ENCODE peak calls at places on chromosomes 2 and 18, in four cellular contexts. M is stomach, W is adrenal gland, S is ovary. P is an unnamed sample.
A peak's percentile ranks its signal among the peaks of the same experiment; 100 is the strongest.

GRCh38 chr2:225464346-225465025 is 65.0 kb downstream of the NYAP2 start:
- DNase-seq in M (no peak), W (no peak), S (no peak), P (no peak)

GRCh38 chr2:127674241-127675209 is 805 bp downstream of the LIMS2 start:
- DNase-seq in M (peak; percentile 25), W (no peak), S (peak; percentile 51), P (no peak)

GRCh38 chr2:80302001-80302464 is 2.5 kb downstream of the LRRTM1 start:
- DNase-seq in M (no peak), W (no peak), S (no peak), P (no peak)

GRCh38 chr18:11411021-11411420 is 198.4 kb upstream of the SLC35G4 start:
- DNase-seq in M (no peak), W (no peak), S (no peak), P (no peak)

GRCh38 chr2:2507471-2507997 is 176.5 kb upstream of the MYT1L start:
- DNase-seq in M (no peak), W (no peak), S (no peak), P (no peak)

GRCh38 chr18:457120-457519 is 43.4 kb downstream of the COLEC12 start:
- DNase-seq in M (no peak), W (no peak), S (no peak), P (peak; percentile 10)

GRCh38 chr2:222844323-222844722 is 16.5 kb upstream of the ACSL3 start:
- DNase-seq in M (no peak), W (peak; percentile 33), S (no peak), P (no peak)

GRCh38 chr2:239321596-239322413 is 79.0 kb downstream of the HDAC4 start:
- DNase-seq in M (no peak), W (peak; percentile 20), S (no peak), P (no peak)

GRCh38 chr2:98846041-98846440 is 90.0 kb downstream of the CRACDL start:
- DNase-seq in M (no peak), W (no peak), S (no peak), P (no peak)

GRCh38 chr2:187541086-187542085 is 12.8 kb downstream of the TFPI start:
- DNase-seq in M (no peak), W (no peak), S (no peak), P (no peak)

GRCh38 chr2:204008352-204008751 is 71.8 kb downstream of the ICOS start:
- DNase-seq in M (no peak), W (no peak), S (no peak), P (no peak)

GRCh38 chr2:36403675-36404230 is 48.2 kb downstream of the CRIM1 start:
- DNase-seq in M (no peak), W (no peak), S (no peak), P (no peak)

GRCh38 chr18:2573408-2573807 is 2.1 kb downstream of the NDC80 start:
- DNase-seq in M (no peak), W (no peak), S (no peak), P (no peak)

GRCh38 chr18:60188943-60189342 is 183.6 kb downstream of the MC4R start:
- DNase-seq in M (no peak), W (no peak), S (no peak), P (no peak)

GRCh38 chr2:70088508-70089219 is 1.4 kb downstream of the PCBP1 start:
- DNase-seq in M (no peak), W (no peak), S (no peak), P (no peak)

GRCh38 chr2:55732854-55733253 is 39.2 kb upstream of the PNPT1 start:
- DNase-seq in M (no peak), W (no peak), S (no peak), P (no peak)

GRCh38 chr2:151114934-151115333 is 146.7 kb downstream of the RBM43 start:
- DNase-seq in M (no peak), W (no peak), S (no peak), P (no peak)

GRCh38 chr18:75546964-75547363 is 119.5 kb upstream of the SMIM21 start:
- DNase-seq in M (no peak), W (no peak), S (no peak), P (no peak)

GRCh38 chr18:9366126-9366714 is 31.6 kb downstream of the TWSG1 start:
- DNase-seq in M (peak; percentile 55), W (peak; percentile 35), S (no peak), P (peak; percentile 88)

GRCh38 chr2:176292608-176293007 is 23.4 kb downstream of the MTX2 start:
- DNase-seq in M (no peak), W (no peak), S (no peak), P (no peak)

GRCh38 chr2:79860233-79861058 is 347.6 kb downstream of the CTNNA2 start:
- DNase-seq in M (no peak), W (no peak), S (no peak), P (no peak)

GRCh38 chr18:45874501-45875184 is 49.2 kb downstream of the SIGLEC15 start:
- DNase-seq in M (no peak), W (no peak), S (no peak), P (no peak)

GRCh38 chr2:15009681-15010080 is 377.2 kb downstream of the LRATD1 start:
- DNase-seq in M (no peak), W (no peak), S (no peak), P (no peak)

GRCh38 chr2:54977149-54977548 is 73.1 kb downstream of the RTN4 start:
- DNase-seq in M (no peak), W (no peak), S (no peak), P (no peak)

GRCh38 chr2:29731948-29732347 is 189.4 kb downstream of the ALK start:
- DNase-seq in M (no peak), W (no peak), S (no peak), P (no peak)

GRCh38 chr2:200509227-200509607 is 651 bp downstream of the KCTD18 start:
- DNase-seq in M (no peak), W (no peak), S (no peak), P (no peak)

GRCh38 chr2:95734976-95735890 is 143.4 kb downstream of the TRIM43 start:
- DNase-seq in M (no peak), W (no peak), S (no peak), P (no peak)

GRCh38 chr2:98869868-98870267 is 66.2 kb downstream of the CRACDL start:
- DNase-seq in M (peak; percentile 91), W (no peak), S (no peak), P (peak; percentile 64)

GRCh38 chr2:217440000-217440399 is 562.8 kb downstream of the TNS1 start:
- DNase-seq in M (no peak), W (no peak), S (no peak), P (no peak)

GRCh38 chr18:21968334-21968733 is 201.1 kb upstream of the GATA6 start:
- DNase-seq in M (peak; percentile 86), W (no peak), S (no peak), P (no peak)

GRCh38 chr2:133293544-133294270 is 274.6 kb downstream of the NCKAP5 start:
- DNase-seq in M (no peak), W (no peak), S (peak; percentile 32), P (no peak)

GRCh38 chr2:73105511-73105971 is 7.2 kb downstream of the RAB11FIP5 start:
- DNase-seq in M (no peak), W (no peak), S (no peak), P (no peak)

GRCh38 chr2:181258761-181259160 is 198.4 kb upstream of the ITGA4 start:
- DNase-seq in M (no peak), W (no peak), S (no peak), P (no peak)

GRCh38 chr2:60560734-60561649 is 7.5 kb upstream of the BCL11A start:
- DNase-seq in M (no peak), W (no peak), S (no peak), P (no peak)

GRCh38 chr18:26103579-26103978 is 13.2 kb upstream of the SS18 start:
- DNase-seq in M (no peak), W (no peak), S (no peak), P (no peak)

GRCh38 chr2:48131503-48132293 is 225.4 kb upstream of the FBXO11 start:
- DNase-seq in M (no peak), W (no peak), S (no peak), P (no peak)

GRCh38 chr2:74278694-74279093 is 64.5 kb downstream of the SLC4A5 start:
- DNase-seq in M (no peak), W (no peak), S (no peak), P (no peak)

GRCh38 chr2:21165350-21165749 is 41.6 kb downstream of the TDRD15 start:
- DNase-seq in M (no peak), W (no peak), S (no peak), P (no peak)

GRCh38 chr18:38493991-38494559 is 928.5 kb upstream of the CELF4 start:
- DNase-seq in M (no peak), W (no peak), S (no peak), P (no peak)

DNA sequence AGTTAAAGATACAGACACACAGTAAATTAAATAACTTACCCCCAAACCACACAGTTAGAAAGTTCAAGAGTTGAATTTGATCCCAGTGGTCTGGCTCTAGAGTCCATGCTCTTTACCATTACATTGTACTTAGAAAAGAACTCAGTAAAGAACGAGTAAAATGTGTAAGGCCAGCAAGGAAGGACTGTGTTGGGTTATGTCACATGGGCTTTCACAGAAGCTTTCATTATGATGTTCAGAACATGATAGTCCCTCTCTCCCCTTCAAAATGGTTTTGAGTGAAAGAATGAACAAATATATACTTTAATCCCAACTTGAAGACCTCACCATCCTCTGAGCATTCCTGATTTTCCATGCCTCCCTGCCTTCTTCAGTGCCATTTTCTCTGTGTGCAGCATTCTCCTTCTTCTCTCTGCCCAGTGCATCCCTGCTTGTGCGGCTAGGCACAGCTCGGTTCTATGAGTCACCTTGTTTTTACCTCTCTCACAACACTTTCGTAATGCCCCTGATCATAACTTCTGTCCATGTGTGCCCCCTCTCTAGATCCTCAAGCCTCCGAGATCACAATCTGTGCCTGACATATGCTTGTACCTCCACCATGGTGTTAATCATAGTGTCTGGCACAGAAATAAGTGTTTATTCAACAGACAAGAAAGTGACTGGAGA is 22.0 kb downstream of the RASGRP3 start:
- DNase-seq in M (no peak), W (no peak), S (no peak), P (no peak)
- TF ChIP-seq POLR2A in M (no peak), W (no peak), S (no peak), P (no peak)

GRCh38 chr2:120910069-120910468 is 174.4 kb downstream of the GLI2 start:
- DNase-seq in M (no peak), W (no peak), S (no peak), P (no peak)
- TF ChIP-seq CTCF in M (no peak), W (no peak), S (no peak), P (no peak)

GRCh38 chr18:4839639-4840038 is 357.4 kb downstream of the AKAIN1 start:
- DNase-seq in M (no peak), W (no peak), S (no peak), P (no peak)

GRCh38 chr18:4843771-4844170 is 353.3 kb downstream of the AKAIN1 start:
- DNase-seq in M (no peak), W (no peak), S (no peak), P (no peak)

GRCh38 chr18:4847066-4847465 is 350.0 kb downstream of the AKAIN1 start:
- DNase-seq in M (no peak), W (no peak), S (no peak), P (no peak)

GRCh38 chr18:4842287-4842686 is 354.8 kb downstream of the AKAIN1 start:
- DNase-seq in M (no peak), W (no peak), S (no peak), P (no peak)

DNA sequence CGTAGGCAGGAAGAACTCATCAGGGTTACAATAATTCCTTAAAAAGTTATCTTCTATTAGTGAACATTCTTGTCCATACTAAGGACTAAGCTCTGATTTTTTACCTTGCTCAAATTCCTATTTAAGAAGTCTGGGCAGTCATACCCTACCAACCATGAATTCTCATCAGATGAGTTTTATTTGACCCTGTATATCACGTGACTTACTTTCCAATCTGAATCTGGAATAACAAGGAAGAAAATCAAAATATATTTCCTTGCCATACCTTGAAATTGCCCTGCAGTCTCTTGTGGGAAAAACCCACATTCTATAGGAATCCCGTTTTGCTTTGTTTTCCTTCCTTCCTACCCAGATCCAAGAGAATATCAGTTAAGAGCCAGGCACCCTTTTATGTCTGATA is 352.7 kb downstream of the AKAIN1 start:
- DNase-seq in M (no peak), W (no peak), S (no peak), P (no peak)
- H3K9me3 ChIP-seq in M (no peaks in the 10 kb centered on the region), W (no peaks in the 10 kb centered on the region), S (no peaks in the 10 kb centered on the region), P (no peaks in the 10 kb centered on the region)

GRCh38 chr18:12749136-12749535 is 46.3 kb downstream of the PSMG2 start:
- DNase-seq in M (no peak), W (no peak), S (no peak), P (no peak)
- TF ChIP-seq POLR2A in M (no peak), W (no peak), S (no peak), P (no peak)

P was measured in prostate gland.